ENCODE peak calls at places on chromosomes 2 and 18, in four cellular contexts. Q, O, S and Y are unnamed samples.

GRCh38 chr2:85516649-85517389 is 22.1 kb upstream of the MAT2A start:
- DNase-seq in O (peak), Q (no peak), S (no peak), Y (no peak)

GRCh38 chr2:106956879-106957278 is 70.9 kb upstream of the ST6GAL2 start:
- DNase-seq in S (no peak), O (no peak), Q (no peak), Y (no peak)

GRCh38 chr2:241842620-241843211 is 16.0 kb downstream of the PDCD1 start:
- DNase-seq in S (peak), O (no peak), Q (peak), Y (peak)

GRCh38 chr18:9951022-9951859 is 37.4 kb downstream of the VAPA start:
- DNase-seq in Q (no peak), S (no peak), O (peak), Y (no peak)

GRCh38 chr2:58449286-58450010 is 208.3 kb upstream of the FANCL start:
- DNase-seq in S (no peak), Q (no peak), O (no peak), Y (no peak)

GRCh38 chr18:394997-395383 is 105.5 kb downstream of the COLEC12 start:
- DNase-seq in S (no peak), O (peak), Q (no peak), Y (peak)

GRCh38 chr2:180130403-180130802 is 123.3 kb upstream of the CWC22 start:
- DNase-seq in Q (no peak), O (no peak), S (no peak), Y (no peak)

GRCh38 chr2:174633621-174633927 is 36.0 kb upstream of the WIPF1 start:
- DNase-seq in Q (no peak), S (no peak), O (peak), Y (no peak)

GRCh38 chr2:74502720-74503505 is 3.5 kb upstream of the LBX2 start:
- DNase-seq in Q (peak), O (peak), S (peak), Y (peak)

GRCh38 chr2:72138921-72139381 is 8.7 kb downstream of the CYP26B1 start:
- DNase-seq in S (no peak), Q (no peak), O (no peak), Y (no peak)

GRCh38 chr2:20381457-20381856 is 30.8 kb upstream of the PUM2 start:
- DNase-seq in O (peak), Q (peak), S (no peak), Y (no peak)

GRCh38 chr2:36556847-36557246 is 41.1 kb downstream of the FEZ2 start:
- DNase-seq in Q (no peak), O (no peak), S (no peak), Y (no peak)

GRCh38 chr2:169208026-169208425 is 138.7 kb downstream of the DHRS9 start:
- DNase-seq in S (no peak), Q (no peak), O (no peak), Y (no peak)

GRCh38 chr2:120949957-120950590 is 214.4 kb downstream of the GLI2 start:
- DNase-seq in Q (no peak), O (no peak), S (no peak), Y (no peak)

GRCh38 chr2:86697539-86697938 is 22.6 kb upstream of the RMND5A start:
- DNase-seq in O (no peak), Q (no peak), S (no peak), Y (no peak)

GRCh38 chr18:71115261-71115660 is 826.4 kb downstream of the SOCS6 start:
- DNase-seq in O (peak), Q (no peak), S (no peak), Y (no peak)

GRCh38 chr2:158079672-158080071 is 22.0 kb upstream of the UPP2 start:
- DNase-seq in S (no peak), O (peak), Q (no peak), Y (no peak)

GRCh38 chr2:235087812-235088607 is 136.2 kb downstream of the SH3BP4 start:
- DNase-seq in O (no peak), S (no peak), Q (peak), Y (peak)

GRCh38 chr2:191571163-191571769 is 106.7 kb upstream of the NABP1 start:
- DNase-seq in O (peak), Q (no peak), S (no peak), Y (no peak)

GRCh38 chr18:58135170-58135569 is 91.1 kb downstream of the NEDD4L start:
- DNase-seq in Q (no peak), S (no peak), O (no peak), Y (peak)

GRCh38 chr2:232973336-232973735 is 39.7 kb downstream of the NGEF start:
- DNase-seq in O (no peak), Q (no peak), S (no peak), Y (peak)

GRCh38 chr2:150872919-150873772 is 385.7 kb upstream of the RND3 start:
- DNase-seq in O (no peak), S (no peak), Q (no peak), Y (no peak)

GRCh38 chr2:39568116-39568515 is 97.6 kb upstream of the TMEM178A start:
- DNase-seq in S (no peak), Q (no peak), O (no peak), Y (no peak)

GRCh38 chr2:144509548-144510205 is 10.2 kb downstream of the ZEB2 start:
- DNase-seq in S (no peak), O (no peak), Q (no peak), Y (no peak)

GRCh38 chr2:218643751-218644310 is 15.6 kb downstream of the ZNF142 start:
- DNase-seq in Q (no peak), O (no peak), S (no peak), Y (no peak)

GRCh38 chr2:57862153-57862552 is 184.5 kb upstream of the VRK2 start:
- DNase-seq in O (no peak), Q (no peak), S (no peak), Y (no peak)

GRCh38 chr2:70104231-70105111 is 17.2 kb downstream of the PCBP1 start:
- DNase-seq in Q (peak), O (no peak), S (no peak), Y (peak)

GRCh38 chr2:70101174-70101573 is 13.9 kb downstream of the PCBP1 start:
- DNase-seq in Q (no peak), O (no peak), S (no peak), Y (no peak)

GRCh38 chr2:70098032-70098431 is 10.8 kb downstream of the PCBP1 start:
- DNase-seq in S (no peak), O (no peak), Q (no peak), Y (no peak)

GRCh38 chr2:70099270-70099669 is 12.0 kb downstream of the PCBP1 start:
- DNase-seq in Q (no peak), S (no peak), O (no peak), Y (no peak)

GRCh38 chr2:70103531-70104061 is 16.3 kb downstream of the PCBP1 start:
- DNase-seq in O (no peak), S (no peak), Q (no peak), Y (no peak)
- TF ChIP-seq POLR2A in O (no peak), S (no peak), Q (no peak), Y (no peak)

GRCh38 chr2:11133238-11133935 is 21.9 kb upstream of the SLC66A3 start:
- DNase-seq in S (no peak), O (no peak), Q (no peak), Y (no peak)
- H3K4me3 ChIP-seq in S (peak), O (peak), Q (peak), Y (peak)

GRCh38 chr2:101001713-101002561 is at the start of gene RPL31:
- DNase-seq in O (peak), S (peak), Q (peak), Y (peak)

GRCh38 chr2:100995309-100996075 is 6.6 kb upstream of the RPL31 start:
- DNase-seq in O (no peak), S (no peak), Q (no peak), Y (no peak)

GRCh38 chr2:100997509-100998234 is 4.4 kb upstream of the RPL31 start:
- DNase-seq in Q (no peak), S (no peak), O (no peak), Y (no peak)

GRCh38 chr2:100999995-101000394 is 2.1 kb upstream of the RPL31 start:
- DNase-seq in Q (no peak), O (no peak), S (no peak), Y (no peak)

DNA sequence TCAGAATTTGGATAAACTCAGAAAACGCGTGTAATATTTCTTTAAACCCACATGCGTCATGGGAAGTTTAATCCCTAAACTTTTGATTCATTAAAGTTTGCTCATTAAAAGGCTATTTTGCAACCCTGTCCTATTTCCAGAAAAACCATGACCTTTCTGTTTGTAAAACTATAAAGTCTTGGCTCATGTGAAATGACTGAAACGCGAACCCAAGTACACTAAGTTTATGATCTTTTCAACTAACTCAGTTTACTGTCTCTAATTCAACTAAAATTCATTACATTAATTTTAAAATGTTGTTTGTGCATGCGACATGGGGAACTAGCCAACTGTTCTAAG is 3.9 kb upstream of the RPL31 start:
- DNase-seq in O (no peak), Q (no peak), S (no peak), Y (no peak)
- TF ChIP-seq POLR2A in O (no peak), Q (no peak), S (no peak), Y (no peak)

DNA sequence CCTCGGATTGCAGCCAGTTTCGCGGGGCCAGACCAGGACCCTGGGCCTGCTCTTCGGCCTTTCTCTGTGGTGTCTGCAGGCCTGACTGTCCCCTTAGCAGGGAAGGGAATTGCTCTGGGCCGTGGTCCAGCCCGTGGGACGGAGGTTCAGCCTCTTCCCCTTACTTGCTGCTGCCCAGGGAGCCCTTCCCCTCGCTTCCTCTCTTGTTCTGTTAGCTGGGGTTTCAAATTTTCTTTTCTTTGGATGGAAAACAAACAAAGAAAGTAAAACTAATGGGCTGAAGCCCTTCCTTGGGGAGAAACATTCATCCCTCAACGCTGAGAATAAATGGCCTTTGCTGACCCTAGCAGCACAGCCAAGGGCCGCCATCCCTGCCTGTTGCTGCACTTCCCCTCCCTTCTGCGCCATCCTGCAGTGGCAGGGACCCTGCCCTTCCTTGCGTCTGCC is 52.4 kb downstream of the ASAP2 start:
- DNase-seq in S (no peak), Q (peak), O (peak), Y (no peak)
- H3K4me3 ChIP-seq in S (no peak), Q (peak), O (no peak), Y (no peak)